ENCODE peak calls at places on chromosomes 3 and 15, in five cellular contexts. One of them, this sample, is unnamed.

GRCh38 chr15:92817339-92817886 is 82.7 kb upstream of the CHD2 start:
- DNase-seq in Right ventricle myocardium superior: no peak
- DNase-seq in EL: no peak
- DNase-seq in activated CD4-positive, alpha-beta T cell treated with anti-CD3 and anti-CD28 coated beads, Interleukin-2, amount 50 U/mL, for 1 hour: no peak
- DNase-seq in ACHN: no peak
- DNase-seq in this sample: no peak

GRCh38 chr3:109923431-109923830 is 586.1 kb upstream of the DPPA4 start:
- DNase-seq in activated CD4-positive, alpha-beta T cell treated with anti-CD3 and anti-CD28 coated beads, Interleukin-2, amount 50 U/mL, for 1 hour: no peak
- DNase-seq in Right ventricle myocardium superior: no peak
- DNase-seq in EL: peak; percentile 10
- DNase-seq in ACHN: no peak
- DNase-seq in this sample: no peak

GRCh38 chr3:98779936-98780335 is 16.8 kb downstream of the ST3GAL6 start:
- DNase-seq in ACHN: no peak
- DNase-seq in activated CD4-positive, alpha-beta T cell treated with anti-CD3 and anti-CD28 coated beads, Interleukin-2, amount 50 U/mL, for 1 hour: no peak
- DNase-seq in EL: peak; percentile 30
- DNase-seq in Right ventricle myocardium superior: no peak
- DNase-seq in this sample: no peak

GRCh38 chr3:10015476-10015904 is 10.7 kb upstream of the FANCD2 start:
- DNase-seq in activated CD4-positive, alpha-beta T cell treated with anti-CD3 and anti-CD28 coated beads, Interleukin-2, amount 50 U/mL, for 1 hour: no peak
- DNase-seq in Right ventricle myocardium superior: peak; percentile 90
- DNase-seq in ACHN: peak; percentile 27
- DNase-seq in EL: peak; percentile 87
- DNase-seq in this sample: no peak

GRCh38 chr3:174216948-174217718 is 642.0 kb upstream of the NAALADL2 start:
- DNase-seq in activated CD4-positive, alpha-beta T cell treated with anti-CD3 and anti-CD28 coated beads, Interleukin-2, amount 50 U/mL, for 1 hour: no peak
- DNase-seq in Right ventricle myocardium superior: no peak
- DNase-seq in ACHN: no peak
- DNase-seq in EL: no peak
- DNase-seq in this sample: no peak

GRCh38 chr3:46668591-46668990 is 24.9 kb downstream of the ALS2CL start:
- DNase-seq in ACHN: no peak
- DNase-seq in activated CD4-positive, alpha-beta T cell treated with anti-CD3 and anti-CD28 coated beads, Interleukin-2, amount 50 U/mL, for 1 hour: no peak
- DNase-seq in EL: no peak
- DNase-seq in Right ventricle myocardium superior: no peak
- DNase-seq in this sample: no peak

GRCh38 chr15:36742696-36743095 is 163.3 kb downstream of the CDIN1 start:
- DNase-seq in activated CD4-positive, alpha-beta T cell treated with anti-CD3 and anti-CD28 coated beads, Interleukin-2, amount 50 U/mL, for 1 hour: no peak
- DNase-seq in Right ventricle myocardium superior: no peak
- DNase-seq in EL: peak; percentile 15
- DNase-seq in ACHN: peak; percentile 2
- DNase-seq in this sample: no peak

GRCh38 chr3:15269091-15269989 is 63.0 kb downstream of the SH3BP5 start:
- DNase-seq in ACHN: peak; percentile 93
- DNase-seq in EL: peak; percentile 96
- DNase-seq in activated CD4-positive, alpha-beta T cell treated with anti-CD3 and anti-CD28 coated beads, Interleukin-2, amount 50 U/mL, for 1 hour: peak; percentile 82
- DNase-seq in Right ventricle myocardium superior: peak; percentile 92
- DNase-seq in this sample: peak; percentile 83

GRCh38 chr3:141114816-141115458 is 63.8 kb downstream of the SPSB4 start:
- DNase-seq in ACHN: no peak
- DNase-seq in Right ventricle myocardium superior: no peak
- DNase-seq in activated CD4-positive, alpha-beta T cell treated with anti-CD3 and anti-CD28 coated beads, Interleukin-2, amount 50 U/mL, for 1 hour: no peak
- DNase-seq in EL: no peak
- DNase-seq in this sample: no peak

GRCh38 chr15:44137750-44138149 is 57.3 kb downstream of the FRMD5 start:
- DNase-seq in ACHN: no peak
- DNase-seq in Right ventricle myocardium superior: no peak
- DNase-seq in activated CD4-positive, alpha-beta T cell treated with anti-CD3 and anti-CD28 coated beads, Interleukin-2, amount 50 U/mL, for 1 hour: no peak
- DNase-seq in EL: peak; percentile 43
- DNase-seq in this sample: no peak

GRCh38 chr3:172685331-172686214 is 25.3 kb downstream of the NCEH1 start:
- DNase-seq in ACHN: no peak
- DNase-seq in Right ventricle myocardium superior: no peak
- DNase-seq in activated CD4-positive, alpha-beta T cell treated with anti-CD3 and anti-CD28 coated beads, Interleukin-2, amount 50 U/mL, for 1 hour: no peak
- DNase-seq in EL: peak; percentile 22
- DNase-seq in this sample: no peak

GRCh38 chr3:67030785-67031740 is 33.0 kb downstream of the KBTBD8 start:
- DNase-seq in activated CD4-positive, alpha-beta T cell treated with anti-CD3 and anti-CD28 coated beads, Interleukin-2, amount 50 U/mL, for 1 hour: no peak
- DNase-seq in EL: no peak
- DNase-seq in Right ventricle myocardium superior: no peak
- DNase-seq in ACHN: no peak
- DNase-seq in this sample: no peak